ENCODE peak calls at places on chromosomes 1 and 21, in six cellular contexts. U, M, D, Y, S and G are unnamed samples.

GRCh38 chr1:59903136-59903754 is 23.3 kb downstream of the CYP2J2 start:
- DNase-seq in S (no peak), M (no peak), U (no peak), Y (no peak), D (peak; percentile 47), G (peak; percentile 53)

GRCh38 chr1:84624876-84625275 is 50.6 kb upstream of the CTBS start:
- DNase-seq in S (no peak), U (no peak), M (no peak), D (no peak), Y (no peak), G (no peak)

GRCh38 chr21:42537106-42537742 is 23.6 kb downstream of the SLC37A1 start:
- DNase-seq in U (no peak), S (no peak), D (no peak), Y (no peak), M (no peak), G (peak; percentile 29)

GRCh38 chr1:119384591-119384990 is 16.0 kb downstream of the HAO2 start:
- DNase-seq in Y (no peak), M (no peak), U (no peak), S (no peak), D (no peak), G (no peak)

GRCh38 chr1:94299627-94300552 is 62.5 kb upstream of the ARHGAP29 start:
- DNase-seq in U (no peak), D (no peak), Y (peak; percentile 99), M (no peak), S (no peak), G (no peak)

GRCh38 chr21:40952551-40953330 is 105.8 kb upstream of the DSCAM start:
- DNase-seq in S (no peak), Y (no peak), U (no peak), D (no peak), M (no peak), G (no peak)

GRCh38 chr1:172449012-172449584 is 5.2 kb upstream of the PIGC start:
- DNase-seq in M (no peak), U (no peak), D (no peak), Y (peak; percentile 35), S (no peak), G (peak; percentile 83)

GRCh38 chr1:32393832-32394140 is 455 bp downstream of the BSDC1 start:
- DNase-seq in S (no peak), M (no peak), U (peak; percentile 50), D (peak; percentile 72), Y (no peak), G (peak; percentile 61)

GRCh38 chr1:150553392-150554085 is 4.3 kb downstream of the ADAMTSL4 start:
- DNase-seq in M (no peak), Y (no peak), S (no peak), U (no peak), D (no peak), G (no peak)

GRCh38 chr1:33177996-33178540 is 3.8 kb downstream of the TRIM62 start:
- DNase-seq in Y (no peak), U (no peak), S (no peak), D (no peak), M (no peak), G (no peak)

GRCh38 chr1:225300381-225300780 is 127.5 kb downstream of the LBR start:
- DNase-seq in U (no peak), M (no peak), S (no peak), Y (no peak), D (no peak), G (no peak)

GRCh38 chr1:156616463-156616862 is 2.8 kb upstream of the HAPLN2 start:
- DNase-seq in M (no peak), U (peak; percentile 73), S (peak; percentile 41), Y (no peak), D (no peak), G (peak; percentile 54)

GRCh38 chr1:110606784-110607662 is 865 bp upstream of the KCNA2 start:
- DNase-seq in M (no peak), S (peak; percentile 15), U (no peak), Y (no peak), D (no peak), G (no peak)

GRCh38 chr1:43590389-43590788 is 59.6 kb upstream of the KDM4A start:
- DNase-seq in M (no peak), D (no peak), S (no peak), Y (no peak), U (no peak), G (no peak)

GRCh38 chr1:223713546-223714420 is 1.4 kb downstream of the CAPN2 start:
- DNase-seq in U (no peak), D (peak; percentile 70), S (no peak), Y (no peak), M (no peak), G (peak; percentile 78)
- H3K4me3 ChIP-seq in U (peak overlapping the region; percentile 81), D (peak overlapping the region; percentile 70), S (peak overlapping the region; percentile 90), Y (peak overlapping the region; percentile 86), M (peak overlapping the region; percentile 92), G (peak overlapping the region; percentile 86)

GRCh38 chr1:27333717-27334279 is 8.0 kb upstream of the SYTL1 start:
- DNase-seq in U (no peak), Y (no peak), D (no peak), M (no peak), S (no peak), G (no peak)

GRCh38 chr1:27331922-27332321 is 9.9 kb upstream of the SYTL1 start:
- DNase-seq in Y (no peak), S (no peak), M (peak; percentile 25), U (no peak), D (no peak), G (no peak)

GRCh38 chr1:27330786-27331185 is 8.8 kb downstream of the TMEM222 start:
- DNase-seq in S (no peak), M (no peak), D (no peak), Y (no peak), U (no peak), G (no peak)

GRCh38 chr1:27332536-27333281 is 9.1 kb upstream of the SYTL1 start:
- DNase-seq in U (no peak), M (peak; percentile 58), S (peak; percentile 53), Y (no peak), D (no peak), G (no peak)

GRCh38 chr1:27331426-27331825 is 9.5 kb downstream of the TMEM222 start:
- DNase-seq in M (peak; percentile 15), D (no peak), S (no peak), Y (no peak), U (no peak), G (no peak)
- H3K36me3 ChIP-seq in M (no peaks in the 10 kb centered on the region), D (no peaks in the 10 kb centered on the region), S (peaks cover 57% of the 10 kb centered on the region), Y (peaks cover 1% of the 10 kb centered on the region), U (peaks cover 24% of the 10 kb centered on the region), G (peaks cover 3% of the 10 kb centered on the region)

DNA sequence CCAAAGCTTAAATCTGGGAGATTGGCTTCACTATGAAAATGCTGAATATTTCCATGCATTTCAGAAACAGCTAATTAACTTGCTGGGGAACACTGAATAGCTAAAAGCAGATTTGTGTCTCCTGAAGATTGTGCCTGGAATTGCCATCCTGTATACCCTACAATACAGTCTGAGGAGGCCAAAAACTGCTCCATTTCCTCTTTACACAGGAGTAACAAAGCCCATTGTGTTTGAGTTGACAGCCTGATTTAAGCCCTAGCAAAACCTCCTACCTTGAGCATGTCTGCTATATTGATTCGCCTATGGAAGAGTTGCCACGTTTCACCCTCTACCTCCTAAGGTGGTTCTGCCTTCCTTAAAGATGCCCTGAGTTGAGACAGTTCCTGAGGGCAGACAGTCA is 1.5 kb upstream of the PIK3R3 start:
- DNase-seq in U (no peak), S (no peak), Y (no peak), M (no peak), D (no peak), G (no peak)
- H3K4me3 ChIP-seq in U (no peak overlapping the region), S (peak overlapping the region; percentile 84), Y (no peak overlapping the region), M (no peak overlapping the region), D (no peak overlapping the region), G (no peak overlapping the region)

GRCh38 chr1:15936025-15936424 is 39.9 kb downstream of the ZBTB17 start:
- DNase-seq in S (no peak), M (peak; percentile 28), Y (no peak), D (no peak), U (no peak), G (no peak)
- H3K36me3 ChIP-seq in S (peaks cover 100% of the 10 kb centered on the region), M (no peaks in the 10 kb centered on the region), Y (peaks cover 10% of the 10 kb centered on the region), D (peaks cover 12% of the 10 kb centered on the region), U (peaks cover 16% of the 10 kb centered on the region), G (peaks cover 37% of the 10 kb centered on the region)

DNA sequence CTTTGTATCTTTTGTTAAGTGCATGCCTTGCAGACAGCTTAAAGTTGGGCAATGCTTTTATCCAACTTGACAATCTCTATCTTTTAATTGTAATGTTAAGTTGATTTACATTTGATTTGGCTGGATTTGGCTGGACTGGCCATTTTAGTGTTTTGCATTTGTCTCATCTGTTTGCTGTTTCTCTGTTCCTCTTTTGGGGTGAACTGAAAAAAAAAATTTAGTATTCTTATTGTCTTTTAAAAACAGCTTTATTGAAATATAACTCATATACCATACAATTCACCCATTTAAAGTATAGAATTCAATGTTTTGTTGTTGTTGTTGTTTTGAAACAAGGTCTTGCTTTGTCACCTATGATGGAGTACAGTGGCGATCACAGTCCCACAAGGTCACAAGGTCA is 34.4 kb downstream of the DIPK1A start:
- DNase-seq in Y (no peak), D (no peak), S (no peak), M (no peak), U (no peak), G (no peak)
- H3K4me3 ChIP-seq in Y (no peak overlapping the region), D (no peak overlapping the region), S (no peak overlapping the region), M (no peak overlapping the region), U (no peak overlapping the region), G (no peak overlapping the region)

GRCh38 chr1:21904725-21905520 is 32.2 kb downstream of the HSPG2 start:
- DNase-seq in Y (peak; percentile 90), S (peak; percentile 61), D (peak; percentile 84), U (no peak), M (no peak), G (peak; percentile 94)
- H3K36me3 ChIP-seq in Y (no peaks in the 10 kb centered on the region), S (peaks cover 9% of the 10 kb centered on the region), D (no peaks in the 10 kb centered on the region), U (no peaks in the 10 kb centered on the region), M (no peaks in the 10 kb centered on the region), G (no peaks in the 10 kb centered on the region)

GRCh38 chr21:16418663-16419062 is 688.9 kb downstream of the USP25 start:
- DNase-seq in Y (no peak), M (no peak), U (no peak), S (no peak), D (no peak), G (no peak)
- H3K4me3 ChIP-seq in Y (no peak overlapping the region), M (peak overlapping the region; percentile 43), U (no peak overlapping the region), S (peak overlapping the region; percentile 69), D (no peak overlapping the region), G (no peak overlapping the region)

DNA sequence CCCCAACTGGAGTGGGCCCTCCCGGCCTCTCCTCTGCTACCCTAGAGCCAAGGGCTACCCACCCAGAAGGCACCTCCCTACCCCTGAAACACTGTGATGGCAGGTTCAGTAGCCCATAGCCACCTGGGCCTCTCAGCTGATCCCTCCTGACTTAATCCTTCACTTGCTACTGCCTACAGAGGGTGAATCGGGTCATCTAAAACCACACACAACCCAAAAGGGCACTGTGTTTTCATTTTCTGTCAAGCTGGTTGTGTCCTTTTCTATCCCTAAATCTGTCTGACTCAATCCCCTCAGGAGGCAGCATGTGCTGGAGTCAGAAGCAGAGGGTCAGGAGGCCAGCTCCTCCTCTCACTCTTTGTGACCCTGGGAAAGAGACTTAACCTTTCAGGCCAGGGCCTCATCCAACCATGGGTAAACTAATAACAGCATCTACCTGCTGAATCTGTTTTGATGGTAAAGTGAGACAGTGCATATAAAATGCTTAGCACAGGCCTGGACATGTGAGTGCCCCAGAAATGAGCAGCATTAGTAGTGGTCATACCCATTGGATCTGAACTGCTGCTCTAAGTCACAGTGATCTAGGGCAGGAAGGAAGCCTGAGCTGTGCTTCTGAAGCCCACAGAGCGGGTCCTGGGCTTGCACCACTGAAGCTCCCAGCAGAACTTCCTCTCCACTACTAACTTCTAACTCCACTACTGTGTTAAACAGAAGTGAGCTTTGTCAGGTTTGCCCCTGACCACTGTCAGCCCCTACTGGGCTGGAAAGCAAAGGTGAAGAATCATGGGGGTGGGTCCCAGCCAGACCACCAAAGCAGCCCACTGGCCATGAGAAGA is 11.0 kb downstream of the PMVK start:
- DNase-seq in M (no peak), Y (no peak), S (no peak), D (no peak), U (no peak), G (no peak)
- H3K36me3 ChIP-seq in M (no peaks in the 10 kb centered on the region), Y (no peaks in the 10 kb centered on the region), S (peaks cover 59% of the 10 kb centered on the region), D (peaks cover 8% of the 10 kb centered on the region), U (peaks cover 8% of the 10 kb centered on the region), G (peaks cover 17% of the 10 kb centered on the region)